ENCODE peak calls at places on chromosomes 3 and 15, in seven cellular contexts. O is adipocyte, H is AG04450, T is AG10803, P is thoracic aorta, K is PC-3, I is heart right ventricle. B is an unnamed sample.
A peak's percentile ranks its signal among the peaks of the same experiment; 100 is the strongest.

GRCh38 chr3:192031941-192032340 is 571.0 kb downstream of the PYDC2 start:
- DNase-seq in O (no peak), P (no peak), T (no peak), I (no peak), K (no peak), H (no peak), B (no peak)

GRCh38 chr15:79003301-79003700 is 58.5 kb upstream of the CTSH start:
- DNase-seq in P (no peak), O (no peak), H (no peak), I (no peak), K (no peak), T (peak; percentile 42), B (no peak)

GRCh38 chr3:126937533-126938432 is 45.1 kb upstream of the PLXNA1 start:
- DNase-seq in H (no peak), T (no peak), K (peak; percentile 7), O (no peak), P (no peak), I (peak; percentile 59), B (no peak)

GRCh38 chr3:158725348-158725966 is 6.8 kb downstream of the RARRES1 start:
- DNase-seq in T (peak; percentile 96), I (peak; percentile 29), P (peak; percentile 66), H (peak; percentile 94), K (peak; percentile 94), O (peak; percentile 94), B (peak; percentile 97)

GRCh38 chr3:131561511-131561910 is 58.7 kb upstream of the MRPL3 start:
- DNase-seq in H (no peak), T (peak; percentile 19), P (no peak), K (no peak), I (no peak), O (peak; percentile 7), B (no peak)

GRCh38 chr15:69478259-69478687 is 25.7 kb downstream of the RPLP1 start:
- DNase-seq in I (peak; percentile 21), O (peak; percentile 72), H (no peak), K (peak; percentile 69), P (no peak), T (peak; percentile 30), B (peak; percentile 41)

GRCh38 chr3:139120336-139120971 is 75.8 kb upstream of the PRR23C start:
- DNase-seq in I (no peak), K (peak; percentile 28), T (peak; percentile 85), O (peak; percentile 79), H (peak; percentile 7), P (no peak), B (peak; percentile 19)

GRCh38 chr3:72492240-72492639 is 356.0 kb downstream of the SHQ1 start:
- DNase-seq in K (peak; percentile 94), O (peak; percentile 85), I (peak; percentile 51), H (peak; percentile 71), P (no peak), T (peak; percentile 99), B (peak; percentile 94)

GRCh38 chr3:140546649-140547048 is 131.2 kb upstream of the TRIM42 start:
- DNase-seq in H (no peak), K (peak; percentile 9), T (no peak), O (no peak), I (no peak), P (no peak), B (no peak)

GRCh38 chr3:123660900-123661299 is 76.0 kb upstream of the HACD2 start:
- DNase-seq in T (peak; percentile 99), K (peak; percentile 31), H (peak; percentile 94), I (peak; percentile 92), P (peak; percentile 94), O (peak; percentile 97), B (peak; percentile 69)

GRCh38 chr3:46098319-46098761 is 71.1 kb upstream of the XCR1 start:
- DNase-seq in I (no peak), O (peak; percentile 52), P (no peak), H (no peak), T (peak; percentile 80), K (peak; percentile 33), B (no peak)

GRCh38 chr3:116386168-116386567 is 59.1 kb downstream of the LSAMP start:
- DNase-seq in O (no peak), I (no peak), K (no peak), P (no peak), T (no peak), H (no peak), B (no peak)

GRCh38 chr15:29044506-29044905 is 158.7 kb downstream of the APBA2 start:
- DNase-seq in K (no peak), H (no peak), P (no peak), O (peak; percentile 27), T (no peak), I (no peak), B (no peak)

GRCh38 chr15:90362936-90363212 is 10.8 kb downstream of the ZNF774 start:
- DNase-seq in O (peak; percentile 79), H (peak; percentile 53), I (no peak), T (peak; percentile 92), K (peak; percentile 61), P (no peak), B (peak; percentile 56)

GRCh38 chr3:38168151-38168987 is 3.0 kb downstream of the OXSR1 start:
- DNase-seq in K (peak; percentile 86), P (no peak), O (peak; percentile 87), H (no peak), T (peak; percentile 56), I (no peak), B (peak; percentile 28)

GRCh38 chr3:194422188-194422587 is 23.1 kb upstream of the GP5 start:
- DNase-seq in O (peak; percentile 52), T (peak; percentile 12), I (no peak), H (peak; percentile 30), P (no peak), K (peak; percentile 9), B (peak; percentile 57)

GRCh38 chr15:90402230-90402629 is 14.2 kb downstream of the IQGAP1 start:
- DNase-seq in K (peak; percentile 92), O (peak; percentile 92), P (no peak), H (peak; percentile 56), I (no peak), T (peak; percentile 93), B (peak; percentile 90)

GRCh38 chr15:42059661-42060476 is 34.5 kb downstream of the PLA2G4D start:
- DNase-seq in H (no peak), I (peak; percentile 51), K (peak; percentile 72), T (peak; percentile 19), O (peak; percentile 68), P (no peak), B (peak; percentile 14)

GRCh38 chr3:24069045-24069444 is 124.0 kb downstream of the NR1D2 start:
- DNase-seq in P (no peak), K (peak; percentile 42), H (no peak), O (peak; percentile 34), I (no peak), T (no peak), B (peak; percentile 7)

GRCh38 chr3:45597166-45597565 is 2.6 kb downstream of the LIMD1 start:
- DNase-seq in H (no peak), P (no peak), I (peak; percentile 25), K (peak; percentile 75), T (peak; percentile 46), O (peak; percentile 37), B (peak; percentile 60)

DNA sequence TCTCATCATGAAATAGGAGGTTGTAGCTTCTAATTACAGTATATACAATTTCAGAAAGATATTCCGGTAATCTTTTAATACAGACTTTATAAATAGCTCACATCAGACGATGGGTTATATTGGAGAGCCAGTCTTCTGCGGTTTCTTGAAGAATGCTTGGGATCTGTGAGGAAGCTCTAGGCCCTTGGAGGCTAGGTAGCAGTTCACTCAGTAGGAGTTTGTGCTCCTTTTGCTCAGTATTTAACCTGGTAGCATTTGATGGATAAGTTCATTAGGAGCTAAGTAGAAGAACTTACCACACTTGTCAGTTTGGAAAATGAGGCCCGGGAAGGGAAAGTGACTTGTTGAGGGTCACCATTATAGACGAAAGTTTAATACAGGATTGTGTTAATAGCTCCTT is 2.8 kb downstream of the FNDC3B start:
- DNase-seq in P (no peak), T (peak; percentile 73), K (no peak), H (no peak), O (peak; percentile 23), I (no peak), B (no peak)
- H3K4me3 ChIP-seq in P (peak overlapping the region; percentile 98), T (peak overlapping the region; percentile 82), K (peak overlapping the region; percentile 95), H (peak overlapping the region; percentile 79), O (peak overlapping the region; percentile 94), I (peak overlapping the region; percentile 100), B (peak overlapping the region; percentile 100)

GRCh38 chr3:27681249-27681748 is 40.8 kb downstream of the EOMES start:
- DNase-seq in I (peak; percentile 38), T (peak; percentile 89), K (peak; percentile 82), O (peak; percentile 92), H (peak; percentile 59), P (no peak), B (no peak)
- H3K4me3 ChIP-seq in I (no peak overlapping the region), T (no peak overlapping the region), K (peak overlapping the region; percentile 58), O (peak overlapping the region; percentile 51), H (no peak overlapping the region), P (peak overlapping the region; percentile 60), B (no peak overlapping the region)

GRCh38 chr15:72902245-72902928 is 118.8 kb upstream of the ADPGK start:
- DNase-seq in K (no peak), T (peak; percentile 88), O (peak; percentile 1), P (peak; percentile 41), I (peak; percentile 57), H (no peak), B (peak; percentile 76)
- H3K4me3 ChIP-seq in K (no peak overlapping the region), T (no peak overlapping the region), O (peak overlapping the region; percentile 22), P (peak overlapping the region; percentile 49), I (no peak overlapping the region), H (no peak overlapping the region), B (no peak overlapping the region)

GRCh38 chr15:40555876-40556275 is 9.0 kb downstream of the CCDC32 start:
- DNase-seq in K (no peak), H (no peak), T (no peak), P (no peak), I (no peak), O (no peak), B (no peak)
- H3K4me3 ChIP-seq in K (no peak overlapping the region), H (no peak overlapping the region), T (no peak overlapping the region), P (no peak overlapping the region), I (no peak overlapping the region), O (no peak overlapping the region), B (no peak overlapping the region)

DNA sequence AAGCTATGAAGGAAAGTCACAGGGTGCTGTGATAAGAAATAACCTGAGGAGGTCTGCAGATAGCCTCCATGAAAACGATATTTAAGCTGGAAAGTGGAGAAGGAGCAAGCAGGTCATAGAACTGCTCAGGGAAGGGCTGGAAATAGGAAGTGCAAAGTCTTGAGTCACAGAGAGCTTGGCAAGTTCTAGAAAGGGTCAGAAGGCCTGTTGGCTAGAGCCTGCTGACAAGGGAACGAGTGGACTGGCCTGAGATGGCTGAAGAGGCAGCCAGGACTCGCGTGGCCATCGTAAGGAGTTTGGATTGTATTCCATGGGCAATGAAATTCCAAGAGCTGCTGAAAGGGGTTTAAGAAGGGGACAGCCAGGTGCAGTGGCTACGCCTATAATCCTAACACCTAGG is 64.7 kb upstream of the IL12A start:
- DNase-seq in K (no peak), O (no peak), I (no peak), P (no peak), T (no peak), H (no peak), B (peak; percentile 64)
- H3K4me3 ChIP-seq in K (no peak overlapping the region), O (no peak overlapping the region), I (no peak overlapping the region), P (no peak overlapping the region), T (no peak overlapping the region), H (no peak overlapping the region), B (no peak overlapping the region)

GRCh38 chr15:64842986-64843561 is 1.4 kb downstream of the PLEKHO2 start:
- DNase-seq in H (no peak), P (no peak), K (peak; percentile 12), T (peak; percentile 61), O (no peak), I (peak; percentile 66), B (peak; percentile 38)
- H3K4me3 ChIP-seq in H (peak overlapping the region; percentile 96), P (peak overlapping the region; percentile 76), K (peak overlapping the region; percentile 85), T (peak overlapping the region; percentile 96), O (peak overlapping the region; percentile 98), I (peak overlapping the region; percentile 99), B (peak overlapping the region; percentile 97)

B was measured in MG63.